ENCODE peak calls at places on chromosomes 2 and 18, in ten cellular contexts. J is adrenal gland, W is tibial nerve, P is psoas muscle, D is dorsolateral prefrontal cortex, I is WERI-Rb-1, S is neural progenitor cell, F is tibial artery, R is spleen, V is IMR-90. C is an unnamed sample.

GRCh38 chr2:126660068-126660467 is 4.1 kb downstream of the GYPC start:
- DNase-seq in J (no peak), W (no peak), P (no peak), D (no peak), I (no peak), S (no peak), F (no peak), R (peak), V (no peak), C (no peak)

GRCh38 chr2:26316041-26316440 is 29.9 kb upstream of the SELENOI start:
- DNase-seq in J (no peak), W (no peak), P (no peak), D (no peak), I (peak), S (peak), F (no peak), R (no peak), V (no peak), C (no peak)

GRCh38 chr2:10406491-10406890 is 41.6 kb downstream of the ODC1 start:
- DNase-seq in J (no peak), W (no peak), P (no peak), D (no peak), I (no peak), S (no peak), F (no peak), R (no peak), V (no peak), C (no peak)

GRCh38 chr2:152762202-152762601 is 43.8 kb downstream of the ARL6IP6 start:
- DNase-seq in J (peak), W (no peak), P (no peak), D (no peak), I (no peak), S (peak), F (no peak), R (no peak), V (peak), C (no peak)

GRCh38 chr2:227214622-227215041 is 50.2 kb downstream of the COL4A3 start:
- DNase-seq in J (no peak), W (no peak), P (no peak), D (no peak), I (no peak), S (no peak), F (no peak), R (no peak), V (no peak), C (no peak)

GRCh38 chr2:85433511-85434089 is 15.1 kb downstream of the SH2D6 start:
- DNase-seq in J (peak), W (peak), P (peak), D (peak), I (peak), S (no peak), F (peak), R (no peak), V (peak), C (no peak)

GRCh38 chr18:57649536-57650495 is 28.2 kb upstream of the NARS1 start:
- DNase-seq in J (peak), W (no peak), P (no peak), D (no peak), I (no peak), S (no peak), F (no peak), R (no peak), V (peak), C (no peak)

GRCh38 chr2:28444951-28445350 is 50.9 kb upstream of the PLB1 start:
- DNase-seq in J (no peak), W (no peak), P (no peak), D (no peak), I (no peak), S (no peak), F (no peak), R (no peak), V (no peak), C (no peak)

GRCh38 chr2:99811544-99811943 is 321.7 kb upstream of the REV1 start:
- DNase-seq in J (no peak), W (no peak), P (no peak), D (no peak), I (no peak), S (no peak), F (no peak), R (no peak), V (peak), C (no peak)

GRCh38 chr2:237511421-237511820 is 24.4 kb downstream of the MLPH start:
- DNase-seq in J (no peak), W (no peak), P (no peak), D (no peak), I (no peak), S (no peak), F (no peak), R (no peak), V (peak), C (no peak)

GRCh38 chr2:127810156-127810636 is 775 bp downstream of the WDR33 start:
- DNase-seq in J (no peak), W (no peak), P (no peak), D (no peak), I (peak), S (peak), F (no peak), R (no peak), V (peak), C (no peak)

GRCh38 chr2:240917009-240917683 is 11.0 kb downstream of the CROCC2 start:
- DNase-seq in J (peak), W (no peak), P (peak), D (peak), I (peak), S (no peak), F (peak), R (peak), V (no peak), C (no peak)

GRCh38 chr2:6944546-6944945 is 27.3 kb downstream of the RNF144A start:
- DNase-seq in J (no peak), W (peak), P (no peak), D (no peak), I (no peak), S (no peak), F (no peak), R (no peak), V (no peak), C (no peak)

GRCh38 chr2:163185160-163185559 is 346.6 kb upstream of the KCNH7 start:
- DNase-seq in J (no peak), W (no peak), P (no peak), D (no peak), I (no peak), S (no peak), F (no peak), R (no peak), V (no peak), C (no peak)

GRCh38 chr2:163187119-163187518 is 348.6 kb upstream of the KCNH7 start:
- DNase-seq in J (no peak), W (no peak), P (no peak), D (no peak), I (no peak), S (peak), F (no peak), R (no peak), V (no peak), C (no peak)

GRCh38 chr2:163187995-163188655 is 349.6 kb upstream of the KCNH7 start:
- DNase-seq in J (no peak), W (no peak), P (no peak), D (no peak), I (no peak), S (no peak), F (no peak), R (no peak), V (no peak), C (no peak)

DNA sequence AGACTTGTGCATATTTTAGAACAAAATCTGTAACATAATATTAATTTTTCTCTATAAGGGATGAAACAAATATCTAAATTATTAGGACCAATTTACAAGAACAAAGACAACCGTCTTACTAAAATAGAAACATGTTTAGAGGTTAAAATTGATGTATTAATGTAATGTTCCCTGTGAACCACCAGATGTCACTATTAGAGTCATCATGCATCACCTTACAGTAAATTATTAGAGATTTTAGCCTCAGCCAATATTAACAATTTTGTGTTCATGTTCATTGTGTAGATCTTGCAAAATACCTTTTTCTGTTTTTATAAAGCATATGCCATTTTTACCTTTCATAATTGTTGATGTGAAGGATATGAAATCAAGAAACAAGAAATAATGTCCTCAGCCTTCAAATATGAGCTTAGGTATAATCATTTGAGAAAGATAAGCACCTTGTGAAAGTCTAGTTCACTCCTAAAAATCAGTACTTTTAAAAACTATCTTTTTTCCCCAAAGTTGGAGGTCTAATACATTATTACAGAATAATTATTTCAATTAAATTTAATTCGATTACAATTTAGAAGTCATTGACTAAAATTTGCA is 344.3 kb upstream of the KCNH7 start:
- DNase-seq in J (no peak), W (no peak), P (no peak), D (no peak), I (no peak), S (no peak), F (no peak), R (no peak), V (peak), C (no peak)
- TF ChIP-seq CTCF in J (peak), W (peak), P (peak), D (peak), I (peak), S (peak), F (peak), R (peak), V (peak), C (no peak)

GRCh38 chr2:234288974-234289455 is 207.9 kb downstream of the ARL4C start:
- DNase-seq in J (peak), W (peak), P (peak), D (peak), I (peak), S (peak), F (peak), R (peak), V (peak), C (peak)
- H3K27ac ChIP-seq in J (no peak), W (no peak), P (no peak), D (no peak), I (no peak), S (no peak), F (no peak), R (peak), V (no peak), C (peak)

GRCh38 chr2:235675678-235676535 is 182.1 kb downstream of the AGAP1 start:
- DNase-seq in J (no peak), W (no peak), P (no peak), D (no peak), I (no peak), S (no peak), F (no peak), R (no peak), V (peak), C (no peak)
- TF ChIP-seq CTCF in J (no peak), W (no peak), P (no peak), D (peak), I (no peak), S (no peak), F (no peak), R (no peak), V (no peak), C (no peak)

DNA sequence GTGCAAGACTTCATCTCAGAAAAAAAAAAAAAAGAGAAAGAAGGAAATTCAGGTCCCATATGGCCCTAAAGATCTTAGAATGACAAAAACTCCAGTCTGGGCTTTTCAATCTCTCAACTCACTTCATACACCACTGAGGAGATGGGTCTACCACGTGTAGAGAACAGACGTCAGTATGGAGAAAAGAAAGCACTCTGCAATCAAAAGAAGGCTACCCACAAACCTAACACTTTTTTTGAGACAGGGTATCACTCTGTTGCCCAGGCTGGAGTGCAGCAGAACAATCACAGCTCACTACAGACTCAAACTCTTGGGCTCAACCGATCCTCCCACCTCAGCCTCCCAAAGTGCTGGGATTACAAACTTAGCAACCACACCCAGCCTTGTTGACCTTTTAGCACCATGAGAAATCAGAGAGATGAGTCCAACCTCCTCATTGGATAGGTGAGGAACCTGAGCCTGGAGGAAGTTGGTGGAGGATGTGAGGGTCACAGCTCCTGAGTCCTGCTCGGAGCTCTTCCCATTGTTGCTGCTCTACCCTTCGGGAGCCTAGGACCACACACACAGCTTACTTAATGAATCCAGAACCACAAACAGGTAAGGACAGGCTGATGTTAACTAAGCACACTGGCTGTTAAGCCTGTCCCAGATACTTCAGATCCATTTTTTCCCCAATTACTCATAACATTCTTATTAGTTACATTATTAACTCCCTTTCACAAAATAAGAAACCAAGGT is 23.7 kb downstream of the TBC1D8 start:
- DNase-seq in J (no peak), W (no peak), P (no peak), D (no peak), I (no peak), S (no peak), F (no peak), R (no peak), V (no peak), C (no peak)
- H3K27ac ChIP-seq in J (no peak), W (peak), P (peak), D (no peak), I (no peak), S (no peak), F (no peak), R (no peak), V (no peak), C (no peak)

DNA sequence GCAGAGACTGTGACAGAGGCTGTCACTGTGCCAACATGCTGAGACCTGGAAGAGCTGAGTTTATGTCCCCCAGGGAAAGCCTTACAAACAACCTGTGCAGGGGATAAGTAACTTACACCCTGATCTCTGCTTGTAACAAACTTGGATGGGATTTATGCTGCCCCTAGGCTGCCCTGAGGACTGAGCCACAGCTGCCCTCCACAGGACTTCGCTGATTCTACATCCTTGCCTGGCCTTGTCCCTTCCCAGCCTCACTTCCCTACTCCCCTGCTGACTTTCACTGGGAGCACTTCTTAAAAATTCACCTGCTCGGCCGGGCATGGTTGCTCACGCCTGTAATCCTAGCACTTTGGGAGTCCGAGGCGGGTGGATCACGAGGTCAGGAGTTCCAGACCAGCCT is 45.9 kb upstream of the ASAP2 start:
- DNase-seq in J (no peak), W (no peak), P (no peak), D (no peak), I (peak), S (peak), F (no peak), R (peak), V (no peak), C (no peak)
- TF ChIP-seq CTCF in J (no peak), W (no peak), P (no peak), D (no peak), I (peak), S (peak), F (no peak), R (no peak), V (no peak), C (no peak)

GRCh38 chr2:160390544-160391258 is 102.9 kb downstream of the RBMS1 start:
- DNase-seq in J (no peak), W (no peak), P (no peak), D (no peak), I (no peak), S (no peak), F (no peak), R (no peak), V (peak), C (no peak)
- H3K27ac ChIP-seq in J (no peak), W (peak), P (peak), D (no peak), I (no peak), S (no peak), F (peak), R (peak), V (peak), C (no peak)

GRCh38 chr2:15159751-15160177 is 401.4 kb downstream of the NBAS start:
- DNase-seq in J (no peak), W (no peak), P (no peak), D (no peak), I (peak), S (peak), F (no peak), R (no peak), V (peak), C (no peak)
- TF ChIP-seq CTCF in J (peak), W (peak), P (peak), D (peak), I (peak), S (peak), F (no peak), R (peak), V (peak), C (peak)

GRCh38 chr2:104818249-104818648 is 35.7 kb upstream of the POU3F3 start:
- DNase-seq in J (no peak), W (no peak), P (no peak), D (no peak), I (no peak), S (no peak), F (no peak), R (no peak), V (no peak), C (no peak)

GRCh38 chr2:104825124-104825865 is 28.6 kb upstream of the POU3F3 start:
- DNase-seq in J (no peak), W (no peak), P (no peak), D (no peak), I (no peak), S (no peak), F (no peak), R (no peak), V (no peak), C (no peak)

GRCh38 chr2:104816146-104816545 is 37.8 kb upstream of the POU3F3 start:
- DNase-seq in J (no peak), W (no peak), P (no peak), D (no peak), I (no peak), S (no peak), F (no peak), R (no peak), V (no peak), C (no peak)

GRCh38 chr2:104826016-104826415 is 27.9 kb upstream of the POU3F3 start:
- DNase-seq in J (no peak), W (no peak), P (no peak), D (no peak), I (no peak), S (no peak), F (no peak), R (no peak), V (no peak), C (no peak)

DNA sequence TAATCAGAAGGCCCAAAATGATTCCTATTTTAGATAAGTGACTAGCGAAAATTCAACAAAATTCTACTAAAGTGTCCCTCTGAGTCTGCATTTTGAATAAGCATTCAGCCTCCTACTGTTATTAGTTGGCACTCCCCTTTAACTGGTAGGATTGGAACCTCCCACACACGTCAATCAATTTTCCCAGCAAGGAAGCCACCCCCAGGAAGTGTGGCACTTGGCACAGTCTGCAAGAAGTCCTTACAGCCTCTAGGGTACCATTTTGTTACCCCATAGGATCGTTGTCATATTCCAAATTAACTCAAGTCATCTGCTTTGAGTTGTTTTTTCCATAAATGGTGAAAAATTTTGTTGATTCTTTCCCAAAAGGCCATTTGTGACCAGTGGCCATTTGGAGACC is 33.8 kb upstream of the POU3F3 start:
- DNase-seq in J (no peak), W (no peak), P (no peak), D (no peak), I (no peak), S (no peak), F (no peak), R (no peak), V (no peak), C (no peak)
- H3K27ac ChIP-seq in J (no peak), W (no peak), P (no peak), D (no peak), I (no peak), S (no peak), F (no peak), R (no peak), V (no peak), C (no peak)

C was measured in CD4-positive, alpha-beta T cell.